ENCODE peak calls at places on chromosome 19, in four cellular contexts. S, H, G and E are unnamed samples.
A peak's percentile ranks its signal among the peaks of the same experiment; 100 is the strongest.

GRCh38 chr19:16375157-16375935 is 50.7 kb downstream of the KLF2 start:
- DNase-seq in G (no peak), S (no peak), H (no peak), E (no peak)

GRCh38 chr19:17762505-17763229 is 11.4 kb downstream of the FCHO1 start:
- DNase-seq in S (no peak), G (no peak), H (peak; percentile 80), E (no peak)

GRCh38 chr19:405138-405965 is 3.6 kb downstream of the C2CD4C start:
- DNase-seq in S (no peak), G (peak; percentile 33), H (no peak), E (no peak)

GRCh38 chr19:37990362-37990761 is 83.4 kb downstream of the SIPA1L3 start:
- DNase-seq in H (no peak), S (no peak), G (peak; percentile 65), E (no peak)

GRCh38 chr19:49672131-49672919 is 4.7 kb upstream of the PRMT1 start:
- DNase-seq in H (peak; percentile 72), S (peak; percentile 77), G (peak; percentile 70), E (no peak)

GRCh38 chr19:28008695-28009094 is 1204.3 kb downstream of the UQCRFS1 start:
- DNase-seq in H (no peak), G (no peak), S (no peak), E (no peak)

GRCh38 chr19:50875795-50876422 is 2.7 kb downstream of the KLK2 start:
- DNase-seq in S (no peak), G (no peak), H (no peak), E (no peak)

GRCh38 chr19:5903054-5903501 is 512 bp downstream of the NDUFA11 start:
- DNase-seq in G (no peak), S (no peak), H (peak; percentile 50), E (no peak)

GRCh38 chr19:5090780-5091575 is 122.1 kb downstream of the KDM4B start:
- DNase-seq in H (peak; percentile 14), G (no peak), S (no peak), E (no peak)

GRCh38 chr19:56162258-56162657 is 13.6 kb upstream of the GALP start:
- DNase-seq in H (peak; percentile 53), S (no peak), G (no peak), E (no peak)

GRCh38 chr19:55901369-55902079 is 30.6 kb downstream of the NLRP13 start:
- DNase-seq in S (no peak), G (no peak), H (no peak), E (no peak)

GRCh38 chr19:8454218-8454617 is 9.4 kb downstream of the HNRNPM start:
- DNase-seq in H (no peak), G (no peak), S (no peak), E (no peak)

GRCh38 chr19:8321760-8322637 is 703 bp downstream of the RPS28 start:
- DNase-seq in S (no peak), G (no peak), H (peak; percentile 20), E (no peak)

GRCh38 chr19:6480843-6481415 is 658 bp downstream of the DENND1C start:
- DNase-seq in H (no peak), S (no peak), G (no peak), E (no peak)

GRCh38 chr19:485583-486236 is 10.6 kb upstream of the MADCAM1 start:
- DNase-seq in S (no peak), H (peak; percentile 67), G (peak; percentile 64), E (no peak)

DNA sequence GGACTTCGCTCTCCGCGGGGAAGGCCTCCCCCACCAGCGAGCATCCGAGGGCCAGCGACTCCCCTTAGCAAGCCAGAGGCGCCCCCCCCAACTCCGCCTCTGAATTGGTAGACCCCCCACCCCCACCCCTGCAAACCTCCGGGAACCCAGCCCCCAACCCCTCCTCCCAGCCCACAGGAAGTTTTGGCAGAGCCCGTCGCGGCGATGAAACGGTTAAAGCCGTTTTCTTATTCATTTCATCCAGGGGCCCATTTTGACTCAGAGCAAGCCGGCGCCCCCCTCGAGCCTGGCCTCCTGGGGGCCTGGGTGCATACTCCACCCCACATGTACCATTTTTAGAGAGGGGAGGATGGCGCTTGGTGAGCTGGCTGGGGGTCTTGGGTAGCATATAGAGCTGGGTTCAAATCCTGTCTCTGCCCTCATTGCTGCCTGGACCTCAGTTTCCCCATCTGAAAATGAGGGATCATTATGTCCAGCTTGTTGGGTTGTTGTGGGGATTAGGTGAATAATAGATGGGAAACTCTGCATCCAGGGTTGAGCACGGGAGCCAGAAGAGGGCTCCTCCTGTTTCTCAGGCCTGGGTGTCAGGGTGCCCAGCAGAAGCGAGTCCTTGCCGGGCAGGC is 7.9 kb upstream of the JUNB start:
- DNase-seq in G (no peak), H (no peak), S (no peak), E (no peak)
- H3K4me3 ChIP-seq in G (peak overlapping the region; percentile 45), H (peak overlapping the region; percentile 45), S (peak overlapping the region; percentile 57), E (peak overlapping the region; percentile 58)

GRCh38 chr19:39846678-39847486 is 703 bp upstream of the FBL start:
- DNase-seq in H (no peak), S (no peak), G (no peak), E (no peak)

GRCh38 chr19:39843919-39844793 is 2.0 kb downstream of the FBL start:
- DNase-seq in S (no peak), G (no peak), H (peak; percentile 71), E (no peak)

GRCh38 chr19:39845621-39846175 is 481 bp downstream of the FBL start:
- DNase-seq in H (peak; percentile 37), S (peak; percentile 33), G (no peak), E (no peak)

GRCh38 chr19:39846176-39846677 is at the start of gene FBL:
- DNase-seq in H (peak; percentile 91), G (peak; percentile 96), S (peak; percentile 96), E (peak; percentile 71)

GRCh38 chr19:39845172-39845571 is 1.0 kb downstream of the FBL start:
- DNase-seq in S (no peak), G (no peak), H (no peak), E (no peak)
- H3K4me3 ChIP-seq in S (peak overlapping the region; percentile 97), G (peak overlapping the region; percentile 83), H (peak overlapping the region; percentile 86), E (peak overlapping the region; percentile 90)

GRCh38 chr19:57701625-57702024 is 7.4 kb downstream of the ZNF154 start:
- DNase-seq in G (no peak), H (no peak), S (no peak), E (no peak)
- H3K4me3 ChIP-seq in G (no peak overlapping the region), H (no peak overlapping the region), S (no peak overlapping the region), E (no peak overlapping the region)

GRCh38 chr19:45640849-45641273 is 1.7 kb upstream of the EML2 start:
- DNase-seq in G (no peak), H (no peak), S (peak; percentile 73), E (no peak)
- H3K4me3 ChIP-seq in G (no peak overlapping the region), H (no peak overlapping the region), S (peak overlapping the region; percentile 44), E (no peak overlapping the region)